ENCODE peak calls at places on chromosomes 12 and 14, in four cellular contexts. Q is left ventricle myocardium inferior, T is pancreas, I is psoas muscle. O is an unnamed sample.

GRCh38 chr12:60070541-60070940 is 474.7 kb downstream of the SLC16A7 start:
- DNase-seq in Q (no peak), T (no peak), I (no peak), O (no peak)

GRCh38 chr14:79699206-79699605 is 512.1 kb downstream of the DIO2 start:
- DNase-seq in Q (no peak), T (no peak), I (no peak), O (no peak)

GRCh38 chr12:52015393-52016081 is 8.8 kb downstream of the TAMALIN start:
- DNase-seq in Q (no peak), T (peak; percentile 68), I (no peak), O (no peak)

GRCh38 chr12:82279597-82279996 is 78.6 kb downstream of the CCDC59 start:
- DNase-seq in Q (no peak), T (no peak), I (no peak), O (no peak)

GRCh38 chr14:86799244-86799647 is 1193.7 kb downstream of the GALC start:
- DNase-seq in Q (no peak), T (no peak), I (no peak), O (no peak)

GRCh38 chr12:64102339-64102738 is 119.8 kb downstream of the KICS2 start:
- DNase-seq in Q (no peak), T (no peak), I (no peak), O (no peak)

GRCh38 chr14:103064978-103065377 is 7.6 kb upstream of the CDC42BPB start:
- DNase-seq in Q (no peak), T (no peak), I (no peak), O (no peak)

GRCh38 chr14:96383445-96383844 is 8.5 kb upstream of the AK7 start:
- DNase-seq in Q (no peak), T (no peak), I (no peak), O (no peak)

GRCh38 chr14:54572316-54572715 is 5.4 kb downstream of the SAMD4A start:
- DNase-seq in Q (no peak), T (no peak), I (no peak), O (no peak)

GRCh38 chr12:90816353-90817089 is 138.5 kb downstream of the CCER1 start:
- DNase-seq in Q (no peak), T (no peak), I (no peak), O (no peak)

GRCh38 chr14:26204362-26204953 is 393.4 kb downstream of the NOVA1 start:
- DNase-seq in Q (no peak), T (no peak), I (no peak), O (no peak)

GRCh38 chr14:68790656-68791077 is 2.2 kb downstream of the ZFP36L1 start:
- DNase-seq in Q (no peak), T (no peak), I (no peak), O (no peak)

GRCh38 chr12:90043264-90043663 is 334.6 kb upstream of the ATP2B1 start:
- DNase-seq in Q (no peak), T (no peak), I (no peak), O (no peak)

GRCh38 chr12:79678306-79678705 is 12.5 kb downstream of the PAWR start:
- DNase-seq in Q (no peak), T (no peak), I (no peak), O (no peak)

GRCh38 chr14:104532191-104532555 is 47.4 kb upstream of the C14orf180 start:
- DNase-seq in Q (no peak), T (no peak), I (no peak), O (no peak)

GRCh38 chr12:49983892-49984291 is 11.1 kb downstream of the AQP6 start:
- DNase-seq in Q (no peak), T (no peak), I (no peak), O (no peak)
- H3K27ac ChIP-seq in Q (peak overlapping the region; percentile 24), T (peak overlapping the region; percentile 4), I (no peak overlapping the region), O (no peak overlapping the region)

GRCh38 chr12:46524778-46525177 is 152.2 kb upstream of the SLC38A2 start:
- DNase-seq in Q (peak; percentile 92), T (no peak), I (peak; percentile 63), O (peak; percentile 83)

GRCh38 chr12:46522141-46522540 is 149.6 kb upstream of the SLC38A2 start:
- DNase-seq in Q (no peak), T (no peak), I (no peak), O (no peak)

GRCh38 chr12:46526231-46526630 is 153.7 kb upstream of the SLC38A2 start:
- DNase-seq in Q (no peak), T (no peak), I (no peak), O (peak; percentile 16)

GRCh38 chr12:46523446-46523845 is 150.9 kb upstream of the SLC38A2 start:
- DNase-seq in Q (no peak), T (no peak), I (no peak), O (no peak)

DNA sequence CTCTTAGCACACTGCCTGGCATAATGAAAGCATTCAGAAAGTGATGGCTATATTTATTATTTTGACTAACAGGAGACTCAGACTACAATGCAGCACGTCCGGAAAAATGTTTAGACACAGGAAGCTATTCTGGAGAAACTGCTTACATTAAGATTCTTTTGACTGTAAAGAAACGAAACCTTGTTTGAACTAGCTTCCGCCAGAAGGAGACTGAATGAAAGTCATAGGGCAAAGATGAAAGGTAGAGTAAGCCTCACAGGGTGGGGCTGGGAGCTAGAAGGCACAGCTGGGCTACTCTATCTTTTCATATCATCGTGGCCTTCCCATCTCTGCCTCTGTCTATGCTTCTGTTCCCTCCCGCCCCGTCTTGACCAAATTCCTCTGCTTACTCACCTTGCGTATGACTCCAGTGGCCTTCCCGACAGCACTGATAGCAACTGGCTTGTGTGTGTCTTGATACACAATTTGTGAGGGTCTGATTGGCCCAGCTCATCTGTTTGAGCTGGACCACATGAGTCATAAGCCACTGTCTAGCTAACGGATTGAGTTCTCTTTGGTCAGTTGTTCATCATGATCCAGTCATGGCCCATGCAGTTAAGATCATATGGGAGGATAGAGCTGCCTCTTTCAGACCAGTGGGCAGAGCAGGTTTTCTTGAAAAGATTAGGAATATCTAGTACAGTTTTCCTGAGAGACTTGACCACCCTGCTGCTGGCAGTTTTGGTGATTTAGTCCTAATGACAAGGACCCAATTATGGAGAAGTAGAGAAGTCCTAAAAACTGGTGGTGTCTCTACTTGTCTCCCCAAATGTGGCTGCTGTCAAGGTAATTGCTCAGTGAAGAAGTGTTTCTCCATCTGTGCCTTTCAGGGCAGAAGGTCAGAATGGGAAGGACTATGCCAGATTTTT is 151.5 kb upstream of the SLC38A2 start:
- DNase-seq in Q (no peak), T (no peak), I (no peak), O (peak; percentile 17)
- H3K27ac ChIP-seq in Q (peak overlapping the region; percentile 85), T (no peak overlapping the region), I (peak overlapping the region; percentile 17), O (peak overlapping the region; percentile 27)

GRCh38 chr12:6612247-6612646 is 5.1 kb upstream of the CHD4 start:
- DNase-seq in Q (no peak), T (no peak), I (no peak), O (peak; percentile 45)
- H3K27ac ChIP-seq in Q (peak overlapping the region; percentile 93), T (peak overlapping the region; percentile 83), I (peak overlapping the region; percentile 30), O (peak overlapping the region; percentile 92)

DNA sequence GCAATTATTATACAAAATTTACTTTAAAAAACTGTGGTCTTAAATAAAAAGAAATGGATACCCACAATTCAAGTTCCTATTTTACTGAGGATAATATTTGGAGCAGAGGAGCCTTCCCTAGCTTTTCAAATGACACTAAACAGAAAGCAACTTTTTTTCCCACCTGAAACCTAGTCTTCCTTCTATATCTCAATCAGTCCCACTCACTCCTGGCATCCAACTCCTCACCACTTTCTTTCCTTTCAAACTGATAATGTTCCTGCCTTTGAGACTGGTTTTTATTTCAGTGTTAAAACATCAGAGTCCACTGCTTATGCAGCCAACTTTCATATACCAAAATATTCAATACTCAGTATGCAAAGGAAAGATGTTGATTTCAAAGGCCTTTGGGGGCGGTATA is 225.6 kb downstream of the GXYLT1 start:
- DNase-seq in Q (no peak), T (no peak), I (no peak), O (no peak)
- H3K27ac ChIP-seq in Q (no peak overlapping the region), T (no peak overlapping the region), I (no peak overlapping the region), O (no peak overlapping the region)

DNA sequence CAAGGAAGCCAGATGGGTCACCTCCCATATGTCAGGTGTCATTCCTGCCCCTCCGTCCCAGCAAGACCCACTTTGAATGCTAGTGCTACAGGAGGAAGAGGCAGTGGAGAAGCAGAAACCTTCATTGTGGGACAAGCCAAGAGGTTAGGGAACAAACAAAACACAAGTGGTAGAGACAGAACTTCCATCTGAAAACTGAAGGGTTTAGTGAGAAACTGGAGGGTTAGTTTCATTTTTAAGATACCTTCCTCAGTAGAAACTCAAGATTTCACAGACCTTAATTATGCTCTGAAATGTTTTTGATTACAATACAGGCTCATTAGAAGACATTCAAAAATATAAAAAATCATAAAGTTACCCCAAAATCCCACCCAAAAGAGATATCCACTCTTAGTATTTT is 24.3 kb downstream of the DMAC2L start:
- DNase-seq in Q (no peak), T (no peak), I (no peak), O (no peak)
- H3K27ac ChIP-seq in Q (peak overlapping the region; percentile 83), T (peak overlapping the region; percentile 70), I (peak overlapping the region; percentile 66), O (peak overlapping the region; percentile 59)

O was measured in ovary.